ENCODE peak calls at places on chromosomes 4 and X, in five cellular contexts. Z, S, D, M and X are unnamed samples.
A peak's percentile ranks its signal among the peaks of the same experiment; 100 is the strongest.

GRCh38 chr4:154491731-154492249 is at the start of gene DCHS2:
- DNase-seq in D (peak; percentile 4), M (no peak), Z (no peak), S (no peak), X (no peak)

GRCh38 chr4:14539246-14539645 is 463.0 kb upstream of the CPEB2 start:
- DNase-seq in Z (no peak), D (no peak), S (no peak), M (no peak), X (no peak)

GRCh38 chr4:37430718-37431416 is 186.3 kb downstream of the NWD2 start:
- DNase-seq in S (no peak), D (no peak), Z (no peak), M (no peak), X (no peak)

GRCh38 chr4:14726441-14727405 is 275.6 kb upstream of the CPEB2 start:
- DNase-seq in S (no peak), Z (peak; percentile 43), M (no peak), D (peak; percentile 53), X (peak; percentile 75)

GRCh38 chr4:25619601-25620000 is 36.0 kb upstream of the SLC34A2 start:
- DNase-seq in S (no peak), D (no peak), Z (no peak), M (no peak), X (no peak)

GRCh38 chr4:110586137-110586850 is 36.6 kb downstream of the PITX2 start:
- DNase-seq in Z (peak; percentile 3), D (no peak), M (no peak), S (peak; percentile 66), X (peak; percentile 48)

GRCh38 chr4:140702096-140702757 is 54.0 kb downstream of the TBC1D9 start:
- DNase-seq in D (no peak), Z (no peak), S (no peak), M (no peak), X (no peak)

GRCh38 chr4:136861081-136861480 is 671.2 kb downstream of the PCDH18 start:
- DNase-seq in Z (no peak), D (no peak), S (no peak), M (no peak), X (no peak)

GRCh38 chr4:8595237-8596087 is 2.9 kb downstream of the CPZ start:
- DNase-seq in D (no peak), Z (no peak), S (no peak), M (no peak), X (no peak)

GRCh38 chr4:179040259-179040658 is 1598.0 kb upstream of the AGA start:
- DNase-seq in D (no peak), M (no peak), S (no peak), Z (no peak), X (no peak)

GRCh38 chr4:108426493-108426892 is 193.9 kb upstream of the RPL34 start:
- DNase-seq in M (no peak), D (no peak), S (no peak), Z (no peak), X (peak; percentile 31)

GRCh38 chrX:47629419-47630210 is at the start of gene CFP:
- DNase-seq in D (no peak), M (no peak), Z (no peak), S (no peak), X (no peak)

GRCh38 chrX:119726900-119727555 is 31.4 kb upstream of the SOWAHD start:
- DNase-seq in M (peak; percentile 15), D (no peak), Z (no peak), S (no peak), X (no peak)

GRCh38 chr4:48079972-48080391 is 54.1 kb downstream of the TXK start:
- DNase-seq in M (no peak), Z (no peak), S (no peak), D (no peak), X (peak; percentile 80)

GRCh38 chr4:23034726-23035125 is 342.0 kb downstream of the GBA3 start:
- DNase-seq in S (no peak), M (no peak), Z (no peak), D (no peak), X (no peak)

GRCh38 chr4:73001885-73002284 is 67.6 kb downstream of the COX18 start:
- DNase-seq in M (no peak), D (no peak), S (no peak), Z (no peak), X (no peak)

GRCh38 chrX:1928805-1929204 is 313.9 kb downstream of the ASMT start:
- DNase-seq in D (no peak), S (no peak), M (no peak), Z (no peak), X (no peak)

GRCh38 chr4:122178961-122179360 is 26.8 kb downstream of the BLTP1 start:
- DNase-seq in Z (no peak), D (no peak), M (no peak), S (no peak), X (no peak)

GRCh38 chrX:15464704-15465103 is 28.4 kb downstream of the PIR start:
- DNase-seq in M (no peak), D (no peak), S (no peak), Z (no peak), X (no peak)

GRCh38 chrX:64093761-64094160 is 111.7 kb downstream of the AMER1 start:
- DNase-seq in S (no peak), D (no peak), M (no peak), Z (no peak), X (peak; percentile 4)

GRCh38 chr4:121764702-121765367 is at the start of gene SMIM43:
- DNase-seq in Z (no peak), M (no peak), D (no peak), S (no peak), X (no peak)

GRCh38 chrX:42975906-42976305 is 197.9 kb upstream of the PPP1R2C start:
- DNase-seq in M (no peak), S (no peak), Z (no peak), D (no peak), X (no peak)

GRCh38 chr4:76194325-76194724 is 19.3 kb downstream of the SCARB2 start:
- DNase-seq in S (peak; percentile 59), D (no peak), Z (peak; percentile 74), M (no peak), X (peak; percentile 94)

GRCh38 chrX:155874571-155875244 is 6.4 kb upstream of the VAMP7 start:
- DNase-seq in Z (no peak), D (no peak), M (no peak), S (no peak), X (no peak)